ENCODE peak calls at places on chromosome 4, in seven cellular contexts. X is stimulated activated CD8-positive, alpha-beta memory T cell treated with anti-CD3 and anti-CD28 coated beads, Interleukin-12 subunit alpha, Interleukin-12 subunit beta, amount 100 ng/mL, for 1 hour; R is pancreas; L is astrocyte of the spinal cord; O is stimulated activated CD4-positive, alpha-beta T cell treated with anti-CD3 and anti-CD28 coated beads, Interleukin-4, amount 100 ng/mL, for 1 hour; K is activated CD4-positive, alpha-beta T cell treated with anti-CD3 and anti-CD28 coated beads for 4 hours; Q is T-helper 1 cell. V is an unnamed sample.

GRCh38 chr4:97950836-97951235 is 192.4 kb downstream of the STPG2 start:
- DNase-seq in Q (no peak), R (no peak), X (no peak), O (no peak), K (no peak), L (no peak), V (no peak)

GRCh38 chr4:167826281-167826680 is 266.1 kb upstream of the ANXA10 start:
- DNase-seq in K (no peak), L (no peak), R (no peak), Q (no peak), X (no peak), O (no peak), V (no peak)

GRCh38 chr4:4791299-4791798 is 68.1 kb upstream of the MSX1 start:
- DNase-seq in K (no peak), X (no peak), R (no peak), O (no peak), L (peak; percentile 51), Q (no peak), V (no peak)

GRCh38 chr4:119027815-119028214 is 107.8 kb upstream of the MYOZ2 start:
- DNase-seq in K (no peak), R (no peak), L (no peak), Q (no peak), X (no peak), O (no peak), V (no peak)

GRCh38 chr4:47031713-47032404 is 492 bp downstream of the GABRB1 start:
- DNase-seq in O (no peak), L (no peak), Q (peak; percentile 2), R (peak; percentile 10), K (no peak), X (no peak), V (no peak)

GRCh38 chr4:45036677-45037076 is 310.3 kb upstream of the GNPDA2 start:
- DNase-seq in O (no peak), L (no peak), K (no peak), Q (no peak), X (no peak), R (no peak), V (no peak)

GRCh38 chr4:185634066-185634652 is 98.9 kb upstream of the PDLIM3 start:
- DNase-seq in Q (no peak), R (no peak), L (no peak), O (no peak), X (no peak), K (no peak), V (no peak)

GRCh38 chr4:139312552-139313332 is 10.5 kb upstream of the NDUFC1 start:
- DNase-seq in K (no peak), X (no peak), O (no peak), R (no peak), Q (no peak), L (no peak), V (no peak)

GRCh38 chr4:83993774-83994173 is 457.9 kb downstream of the GPAT3 start:
- DNase-seq in X (no peak), Q (no peak), R (no peak), K (no peak), O (no peak), L (no peak), V (no peak)

GRCh38 chr4:88104902-88105610 is 53.4 kb downstream of the ABCG2 start:
- DNase-seq in X (no peak), K (no peak), R (no peak), L (peak; percentile 81), Q (no peak), O (no peak), V (no peak)

GRCh38 chr4:121668368-121669162 is 28.2 kb downstream of the ANXA5 start:
- DNase-seq in X (no peak), K (no peak), R (no peak), O (no peak), L (peak; percentile 98), Q (no peak), V (no peak)

GRCh38 chr4:83128235-83128929 is 13.9 kb upstream of the PLAC8 start:
- DNase-seq in Q (no peak), K (no peak), O (no peak), L (peak; percentile 79), R (no peak), X (no peak), V (no peak)

GRCh38 chr4:2767705-2768074 is 11.6 kb upstream of the TNIP2 start:
- DNase-seq in O (no peak), R (no peak), X (no peak), L (no peak), K (no peak), Q (no peak), V (no peak)

GRCh38 chr4:74230902-74231499 is 73.1 kb downstream of the MTHFD2L start:
- DNase-seq in O (no peak), Q (peak; percentile 72), K (no peak), R (no peak), X (no peak), L (peak; percentile 53), V (no peak)

GRCh38 chr4:96102541-96103018 is 262.7 kb downstream of the PDHA2 start:
- DNase-seq in X (no peak), O (no peak), L (peak; percentile 68), Q (no peak), K (no peak), R (no peak), V (no peak)

GRCh38 chr4:20440170-20440569 is 188.5 kb downstream of the SLIT2 start:
- DNase-seq in X (no peak), L (no peak), R (no peak), K (no peak), O (no peak), Q (no peak), V (no peak)

GRCh38 chr4:119289313-119289712 is 32.6 kb downstream of the FABP2 start:
- DNase-seq in L (no peak), R (no peak), O (no peak), X (no peak), Q (no peak), K (no peak), V (no peak)

GRCh38 chr4:16110906-16111305 is 27.1 kb upstream of the PROM1 start:
- DNase-seq in X (no peak), R (no peak), K (no peak), Q (no peak), L (no peak), O (no peak), V (no peak)

GRCh38 chr4:25112349-25113008 is 47.8 kb downstream of the SEPSECS start:
- DNase-seq in O (no peak), Q (no peak), K (no peak), L (no peak), R (no peak), X (no peak), V (no peak)

GRCh38 chr4:87188063-87188462 is 32.4 kb downstream of the KLHL8 start:
- DNase-seq in Q (no peak), R (no peak), L (peak; percentile 37), O (no peak), K (no peak), X (no peak), V (no peak)

GRCh38 chr4:72641611-72642010 is 72.6 kb upstream of the ADAMTS3 start:
- DNase-seq in L (no peak), Q (no peak), X (no peak), K (no peak), O (no peak), R (no peak), V (no peak)

GRCh38 chr4:101853028-101853427 is 62.5 kb downstream of the BANK1 start:
- DNase-seq in K (no peak), Q (no peak), X (no peak), R (no peak), O (no peak), L (no peak), V (no peak)

GRCh38 chr4:168409089-168409801 is 71.0 kb downstream of the DDX60L start:
- DNase-seq in L (peak; percentile 65), R (no peak), O (no peak), Q (no peak), X (no peak), K (no peak), V (no peak)

GRCh38 chr4:47862297-47862696 is 24.4 kb upstream of the CORIN start:
- DNase-seq in X (no peak), O (no peak), L (peak; percentile 53), R (no peak), K (no peak), Q (no peak), V (no peak)

GRCh38 chr4:161546902-161547301 is 616.9 kb downstream of the FSTL5 start:
- DNase-seq in O (no peak), X (no peak), L (peak; percentile 9), R (no peak), K (no peak), Q (no peak), V (no peak)

GRCh38 chr4:126888968-126889367 is 743.8 kb upstream of the INTU start:
- DNase-seq in K (no peak), L (peak; percentile 53), X (no peak), Q (no peak), O (no peak), R (no peak), V (no peak)

V was measured in activated CD4-positive, CD25-positive, alpha-beta regulatory T cell treated with anti-CD3 and anti-CD28 coated beads, Interleukin-2, amount 50 U/mL, for 16 hours.